ENCODE peak calls at places on chromosomes 3 and 15, in five cellular contexts. I is stomach, J is breast epithelium, B is dorsolateral prefrontal cortex, Z is left ventricle myocardium inferior. L is an unnamed sample.

GRCh38 chr15:84570164-84570692 is 30.6 kb upstream of the ZSCAN2 start:
- DNase-seq in I (peak), J (no peak), B (no peak), Z (peak), L (peak)

GRCh38 chr3:126518779-126519177 is 1.2 kb upstream of the UROC1 start:
- DNase-seq in I (no peak), J (no peak), B (no peak), Z (no peak), L (no peak)

GRCh38 chr3:122301063-122301462 is 24.0 kb upstream of the CSTA start:
- DNase-seq in I (no peak), J (no peak), B (no peak), Z (no peak), L (no peak)

GRCh38 chr3:157077565-157077991 is 82.4 kb downstream of the CCNL1 start:
- DNase-seq in I (peak), J (no peak), B (no peak), Z (no peak), L (no peak)

GRCh38 chr3:196842567-196843434 is 24.9 kb upstream of the SENP5 start:
- DNase-seq in I (no peak), J (no peak), B (no peak), Z (no peak), L (no peak)

GRCh38 chr3:182393151-182393550 is 400.2 kb upstream of the ATP11B start:
- DNase-seq in I (no peak), J (no peak), B (no peak), Z (no peak), L (no peak)

GRCh38 chr3:187979543-187979942 is 174.4 kb upstream of the LPP start:
- DNase-seq in I (no peak), J (no peak), B (no peak), Z (no peak), L (no peak)

GRCh38 chr15:94352940-94353820 is 121.8 kb downstream of the MCTP2 start:
- DNase-seq in I (no peak), J (no peak), B (no peak), Z (no peak), L (no peak)

GRCh38 chr3:59444293-59444671 is 394.5 kb upstream of the CFAP20DC start:
- DNase-seq in I (no peak), J (no peak), B (no peak), Z (no peak), L (no peak)

GRCh38 chr3:153783804-153784203 is 337.4 kb upstream of the ARHGEF26 start:
- DNase-seq in I (no peak), J (no peak), B (no peak), Z (no peak), L (no peak)

GRCh38 chr15:63258658-63259057 is 18.7 kb upstream of the APH1B start:
- DNase-seq in I (no peak), J (no peak), B (no peak), Z (no peak), L (no peak)

GRCh38 chr3:172279191-172279640 is 169.0 kb downstream of the GHSR start:
- DNase-seq in I (no peak), J (no peak), B (no peak), Z (no peak), L (no peak)

GRCh38 chr3:8516047-8516671 is 14.5 kb downstream of the LMCD1 start:
- DNase-seq in I (no peak), J (no peak), B (no peak), Z (no peak), L (no peak)

GRCh38 chr3:85710490-85710889 is 751.7 kb downstream of the CADM2 start:
- DNase-seq in I (no peak), J (no peak), B (no peak), Z (no peak), L (no peak)

GRCh38 chr15:39801641-39802309 is 19.1 kb upstream of the FSIP1 start:
- DNase-seq in I (peak), J (no peak), B (no peak), Z (no peak), L (no peak)

GRCh38 chr3:59563966-59564365 is 514.1 kb upstream of the CFAP20DC start:
- DNase-seq in I (no peak), J (no peak), B (no peak), Z (no peak), L (no peak)

GRCh38 chr15:55319537-55320325 is 709 bp downstream of the PIGB start:
- DNase-seq in I (peak), J (no peak), B (no peak), Z (no peak), L (no peak)

GRCh38 chr3:194134231-194134756 is 1.7 kb upstream of the HES1 start:
- DNase-seq in I (peak), J (no peak), B (no peak), Z (peak), L (peak)

GRCh38 chr3:81395739-81396138 is 365.7 kb downstream of the GBE1 start:
- DNase-seq in I (no peak), J (no peak), B (no peak), Z (no peak), L (no peak)

GRCh38 chr3:65080432-65080831 is 392.6 kb upstream of the ADAMTS9 start:
- DNase-seq in I (no peak), J (no peak), B (no peak), Z (no peak), L (no peak)

GRCh38 chr3:149382091-149382467 is 4.6 kb upstream of the TM4SF1 start:
- DNase-seq in I (no peak), J (no peak), B (no peak), Z (no peak), L (no peak)

GRCh38 chr3:11350374-11350773 is 78.2 kb downstream of the ATG7 start:
- DNase-seq in I (no peak), J (no peak), B (no peak), Z (no peak), L (no peak)

GRCh38 chr15:52082197-52083036 is 30.2 kb downstream of the BCL2L10 start:
- DNase-seq in I (no peak), J (no peak), B (no peak), Z (no peak), L (no peak)

GRCh38 chr3:184351511-184352148 is 9.8 kb downstream of the CLCN2 start:
- DNase-seq in I (no peak), J (no peak), B (no peak), Z (no peak), L (peak)

GRCh38 chr3:53084310-53085001 is 38.6 kb upstream of the SFMBT1 start:
- DNase-seq in I (no peak), J (no peak), B (no peak), Z (peak), L (no peak)

GRCh38 chr3:118637866-118638265 is 396.8 kb downstream of the IGSF11 start:
- DNase-seq in I (no peak), J (no peak), B (peak), Z (no peak), L (no peak)

GRCh38 chr3:106826861-106827311 is 550.4 kb upstream of the CCDC54 start:
- DNase-seq in I (no peak), J (no peak), B (no peak), Z (no peak), L (no peak)

GRCh38 chr3:71530903-71531535 is 52.5 kb downstream of the FOXP1 start:
- DNase-seq in I (no peak), J (no peak), B (no peak), Z (peak), L (no peak)

GRCh38 chr3:115922681-115923347 is 299.5 kb downstream of the GAP43 start:
- DNase-seq in I (no peak), J (no peak), B (no peak), Z (no peak), L (peak)

GRCh38 chr3:159872374-159873109 is 116.1 kb upstream of the IL12A start:
- DNase-seq in I (no peak), J (no peak), B (no peak), Z (no peak), L (no peak)

GRCh38 chr3:159635047-159635641 is 353.5 kb upstream of the IL12A start:
- DNase-seq in I (no peak), J (no peak), B (no peak), Z (no peak), L (no peak)

GRCh38 chr3:139327861-139328260 is 16.0 kb upstream of the MRPS22 start:
- DNase-seq in I (no peak), J (no peak), B (no peak), Z (no peak), L (peak)

GRCh38 chr15:50825946-50826345 is 60.4 kb upstream of the SPPL2A start:
- DNase-seq in I (no peak), J (no peak), B (no peak), Z (no peak), L (no peak)

GRCh38 chr3:26271848-26272247 is 350.7 kb upstream of the LRRC3B start:
- DNase-seq in I (no peak), J (no peak), B (no peak), Z (no peak), L (no peak)

GRCh38 chr15:28885630-28886430 is at the start of gene APBA2:
- DNase-seq in I (no peak), J (no peak), B (peak), Z (no peak), L (no peak)

GRCh38 chr3:30162579-30162978 is 443.8 kb upstream of the TGFBR2 start:
- DNase-seq in I (no peak), J (no peak), B (no peak), Z (no peak), L (no peak)

GRCh38 chr3:154324919-154325318 is 632 bp upstream of the DHX36 start:
- DNase-seq in I (no peak), J (no peak), B (no peak), Z (no peak), L (no peak)

GRCh38 chr3:72907851-72908620 is 20.2 kb downstream of the GXYLT2 start:
- DNase-seq in I (no peak), J (peak), B (peak), Z (peak), L (no peak)

GRCh38 chr3:28590216-28590615 is 241.6 kb upstream of the AZI2 start:
- DNase-seq in I (no peak), J (no peak), B (no peak), Z (no peak), L (no peak)

DNA sequence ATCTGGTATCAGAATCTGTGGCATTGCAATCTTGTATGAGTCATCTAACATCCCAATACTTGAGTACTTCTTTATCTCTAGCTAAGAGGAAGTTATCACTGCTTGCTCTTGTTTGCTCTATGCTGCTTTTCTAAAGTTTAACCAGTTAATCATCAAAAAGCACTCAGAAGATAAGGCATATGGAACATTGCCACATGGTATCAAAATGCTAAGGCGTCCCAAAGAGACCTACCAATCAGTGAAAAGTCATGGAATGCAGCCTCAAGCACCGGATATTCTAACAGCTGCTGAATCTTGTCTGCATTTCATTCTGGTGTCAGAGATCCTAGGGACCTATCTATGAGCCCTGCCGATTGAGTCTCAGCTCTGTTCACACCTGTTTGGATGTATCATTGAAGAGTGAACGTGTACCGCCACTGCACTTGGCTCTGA is 192.8 kb downstream of the ARPP21 start:
- DNase-seq in I (no peak), J (no peak), B (no peak), Z (no peak), L (no peak)
- H3K27ac ChIP-seq in I (no peak), J (no peak), B (no peak), Z (no peak), L (no peak)

DNA sequence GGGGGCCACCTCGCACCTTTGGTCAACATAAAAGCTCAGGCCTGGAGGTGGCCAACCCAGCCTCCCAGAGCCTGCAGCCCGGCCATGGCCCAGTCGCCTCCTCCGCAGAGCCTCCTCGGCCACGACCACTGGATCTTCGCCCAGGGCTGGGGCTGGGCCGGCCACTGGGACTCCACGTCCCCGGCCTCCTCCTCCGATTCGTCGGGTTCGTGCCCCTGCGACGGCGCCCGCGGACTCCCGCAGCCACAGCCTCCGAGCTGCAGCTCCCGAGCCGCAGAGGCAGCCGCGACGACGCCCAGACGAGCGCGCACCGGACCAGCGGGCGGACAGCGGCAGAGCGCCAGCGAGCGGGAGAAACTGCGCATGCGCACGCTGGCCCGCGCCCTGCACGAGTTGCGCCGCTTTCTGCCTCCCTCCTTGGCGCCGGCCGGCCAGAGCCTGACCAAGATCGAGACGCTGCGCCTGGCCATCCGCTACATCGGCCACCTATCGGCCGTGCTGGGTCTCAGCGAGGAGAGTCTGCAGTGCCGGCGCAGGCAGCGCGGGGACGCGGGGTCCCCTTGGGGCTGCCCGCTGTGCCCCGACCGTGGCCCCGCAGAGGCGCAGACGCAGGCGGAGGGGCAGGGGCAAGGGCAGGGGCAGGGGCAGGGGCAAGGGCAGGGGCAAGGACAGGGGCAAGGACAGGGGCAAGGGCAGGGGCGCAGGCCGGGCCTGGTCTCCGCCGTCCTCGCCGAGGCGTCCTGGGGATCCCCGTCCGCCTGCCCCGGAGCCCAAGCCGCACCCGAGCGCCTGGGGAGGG is at the start of gene MESP2:
- DNase-seq in I (peak), J (no peak), B (peak), Z (peak), L (peak)
- TF ChIP-seq CTCF in I (peak), J (peak), B (peak), Z (peak), L (peak)

GRCh38 chr3:129015388-129016105 is 14.4 kb downstream of the EFCC1 start:
- DNase-seq in I (no peak), J (no peak), B (no peak), Z (peak), L (peak)
- H3K27ac ChIP-seq in I (peak), J (peak), B (no peak), Z (peak), L (no peak)

DNA sequence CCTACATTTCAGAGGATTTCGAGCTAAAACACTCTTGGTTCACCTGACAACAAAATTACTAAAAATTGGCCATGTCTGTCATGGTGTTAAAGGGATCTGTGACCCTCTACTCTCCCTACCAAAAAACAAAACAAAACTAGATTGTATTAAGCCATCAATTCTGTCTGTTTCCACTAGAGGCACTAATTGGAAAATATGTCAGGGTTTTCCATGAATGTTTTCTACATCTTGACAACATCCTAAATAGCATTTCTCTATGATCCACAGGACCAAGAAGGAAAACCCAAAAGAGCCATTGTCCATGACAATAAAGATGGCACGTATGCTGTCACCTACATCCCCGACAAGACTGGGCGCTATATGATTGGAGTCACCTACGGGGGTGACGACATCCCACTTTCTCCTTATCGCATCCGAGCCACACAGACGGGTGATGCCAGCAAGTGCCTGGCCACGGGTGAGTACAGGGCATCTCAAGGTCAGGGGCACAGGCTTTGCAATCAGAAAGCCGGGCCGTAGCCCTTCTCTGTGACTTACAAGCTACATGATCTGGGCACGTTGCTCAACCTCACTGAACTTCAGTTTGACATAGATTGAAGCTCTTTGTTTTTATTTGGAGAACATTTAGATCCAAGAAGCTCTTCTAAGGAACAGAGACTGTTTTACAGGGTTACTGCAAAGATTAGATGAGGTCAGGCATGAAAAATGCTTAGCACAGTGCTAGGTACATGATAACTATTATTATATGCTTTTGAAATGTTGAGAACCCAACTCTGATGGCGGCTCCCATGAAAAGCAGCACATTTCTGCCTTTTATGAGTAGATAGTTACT is 74.8 kb downstream of the DNASE1L3 start:
- DNase-seq in I (no peak), J (no peak), B (no peak), Z (peak), L (peak)
- TF ChIP-seq CTCF in I (no peak), J (no peak), B (no peak), Z (peak), L (peak)

GRCh38 chr15:67946701-67947100 is 106.9 kb upstream of the RNU6-1 start:
- DNase-seq in I (no peak), J (no peak), B (no peak), Z (no peak), L (no peak)
- H3K27ac ChIP-seq in I (peak), J (no peak), B (no peak), Z (peak), L (no peak)

GRCh38 chr15:74800559-74801094 is 12.0 kb upstream of the LMAN1L start:
- DNase-seq in I (no peak), J (no peak), B (no peak), Z (no peak), L (no peak)

GRCh38 chr15:74801311-74801997 is 11.2 kb upstream of the LMAN1L start:
- DNase-seq in I (no peak), J (no peak), B (no peak), Z (no peak), L (no peak)

GRCh38 chr15:74799843-74800558 is 12.6 kb upstream of the LMAN1L start:
- DNase-seq in I (peak), J (peak), B (peak), Z (peak), L (peak)

GRCh38 chr15:74802862-74803447 is 9.7 kb upstream of the LMAN1L start:
- DNase-seq in I (no peak), J (no peak), B (no peak), Z (no peak), L (no peak)

DNA sequence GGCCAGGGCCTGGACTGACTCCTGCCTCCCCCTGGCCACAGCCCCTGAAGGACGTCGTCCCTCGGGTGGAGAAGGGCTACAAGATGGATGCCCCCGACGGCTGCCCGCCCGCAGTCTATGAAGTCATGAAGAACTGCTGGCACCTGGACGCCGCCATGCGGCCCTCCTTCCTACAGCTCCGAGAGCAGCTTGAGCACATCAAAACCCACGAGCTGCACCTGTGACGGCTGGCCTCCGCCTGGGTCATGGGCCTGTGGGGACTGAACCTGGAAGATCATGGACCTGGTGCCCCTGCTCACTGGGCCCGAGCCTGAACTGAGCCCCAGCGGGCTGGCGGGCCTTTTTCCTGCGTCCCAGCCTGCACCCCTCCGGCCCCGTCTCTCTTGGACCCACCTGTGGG is 10.3 kb upstream of the LMAN1L start:
- DNase-seq in I (no peak), J (no peak), B (no peak), Z (no peak), L (no peak)
- TF ChIP-seq CTCF in I (no peak), J (no peak), B (no peak), Z (no peak), L (no peak)

GRCh38 chr15:91921821-91922198 is 68.3 kb downstream of the SLCO3A1 start:
- DNase-seq in I (no peak), J (no peak), B (no peak), Z (no peak), L (no peak)

GRCh38 chr15:91917991-91918390 is 64.5 kb downstream of the SLCO3A1 start:
- DNase-seq in I (no peak), J (no peak), B (no peak), Z (no peak), L (no peak)

GRCh38 chr15:91922701-91923279 is 69.3 kb downstream of the SLCO3A1 start:
- DNase-seq in I (no peak), J (no peak), B (no peak), Z (no peak), L (no peak)

GRCh38 chr15:91919014-91919534 is 65.6 kb downstream of the SLCO3A1 start:
- DNase-seq in I (no peak), J (no peak), B (peak), Z (peak), L (no peak)

GRCh38 chr15:91921188-91921820 is 67.8 kb downstream of the SLCO3A1 start:
- DNase-seq in I (no peak), J (no peak), B (no peak), Z (no peak), L (no peak)
- H3K27ac ChIP-seq in I (peak), J (peak), B (no peak), Z (peak), L (no peak)

GRCh38 chr3:128464188-128464587 is 2.5 kb downstream of the DNAJB8 start:
- DNase-seq in I (no peak), J (no peak), B (no peak), Z (no peak), L (no peak)
- TF ChIP-seq CTCF in I (no peak), J (no peak), B (no peak), Z (peak), L (no peak)